ENCODE peak calls at places on chromosome 22, in seven cellular contexts. B is effector memory CD4-positive, alpha-beta T cell; W is MM.1S; D is CD8-positive, alpha-beta T cell; F is tibial nerve; J is fibroblast of lung; H is mammary epithelial cell. L is an unnamed sample.

GRCh38 chr22:30506507-30506968 is 1.0 kb upstream of the SEC14L4 start:
- DNase-seq in W (no peak), B (no peak), D (no peak), J (no peak), F (no peak), H (no peak), L (no peak)

GRCh38 chr22:37205046-37205445 is 7.2 kb downstream of the SSTR3 start:
- DNase-seq in H (no peak), B (no peak), F (no peak), W (no peak), J (no peak), D (no peak), L (no peak)

GRCh38 chr22:29773233-29773632 is 6.1 kb downstream of the UQCR10 start:
- DNase-seq in F (no peak), B (no peak), H (peak; percentile 79), W (no peak), J (no peak), D (no peak), L (no peak)

GRCh38 chr22:37274380-37274862 is 7.9 kb upstream of the CYTH4 start:
- DNase-seq in D (no peak), B (no peak), H (no peak), J (no peak), W (no peak), F (no peak), L (no peak)

GRCh38 chr22:23418159-23418788 is 161.8 kb downstream of the IGLL1 start:
- DNase-seq in D (no peak), W (no peak), H (no peak), F (no peak), J (no peak), B (no peak), L (no peak)

GRCh38 chr22:26245001-26245400 is 75.7 kb downstream of the SEZ6L start:
- DNase-seq in D (no peak), W (no peak), F (no peak), H (no peak), J (no peak), B (no peak), L (no peak)

GRCh38 chr22:39094717-39095389 is 2.2 kb upstream of the APOBEC3H start:
- DNase-seq in D (peak; percentile 68), W (no peak), F (no peak), J (no peak), H (no peak), B (no peak), L (peak; percentile 59)

GRCh38 chr22:23552573-23552972 is 27.5 kb downstream of the IGLL1 start:
- DNase-seq in J (no peak), B (no peak), W (no peak), D (no peak), F (no peak), H (no peak), L (no peak)

GRCh38 chr22:45895436-45896152 is 81.4 kb downstream of the WNT7B start:
- DNase-seq in H (no peak), B (no peak), J (no peak), D (no peak), F (no peak), W (no peak), L (no peak)

GRCh38 chr22:29306830-29307657 is 594 bp downstream of the GAS2L1 start:
- DNase-seq in J (peak; percentile 70), W (peak; percentile 48), F (peak; percentile 74), H (peak; percentile 76), D (no peak), B (peak; percentile 19), L (no peak)

GRCh38 chr22:38957808-38958207 is 399 bp downstream of the APOBEC3A start:
- DNase-seq in B (no peak), J (no peak), W (no peak), D (no peak), F (no peak), H (no peak), L (no peak)

GRCh38 chr22:38080847-38081635 is 2.9 kb downstream of the SLC16A8 start:
- DNase-seq in F (no peak), W (no peak), H (no peak), D (no peak), J (peak; percentile 24), B (no peak), L (no peak)

GRCh38 chr22:32448980-32449379 is 15.3 kb downstream of the BPIFC start:
- DNase-seq in F (no peak), B (no peak), D (no peak), J (no peak), H (peak; percentile 48), W (no peak), L (no peak)

GRCh38 chr22:32697331-32697995 is 104.0 kb upstream of the TIMP3 start:
- DNase-seq in J (no peak), B (no peak), D (no peak), H (peak; percentile 80), W (no peak), F (no peak), L (no peak)

DNA sequence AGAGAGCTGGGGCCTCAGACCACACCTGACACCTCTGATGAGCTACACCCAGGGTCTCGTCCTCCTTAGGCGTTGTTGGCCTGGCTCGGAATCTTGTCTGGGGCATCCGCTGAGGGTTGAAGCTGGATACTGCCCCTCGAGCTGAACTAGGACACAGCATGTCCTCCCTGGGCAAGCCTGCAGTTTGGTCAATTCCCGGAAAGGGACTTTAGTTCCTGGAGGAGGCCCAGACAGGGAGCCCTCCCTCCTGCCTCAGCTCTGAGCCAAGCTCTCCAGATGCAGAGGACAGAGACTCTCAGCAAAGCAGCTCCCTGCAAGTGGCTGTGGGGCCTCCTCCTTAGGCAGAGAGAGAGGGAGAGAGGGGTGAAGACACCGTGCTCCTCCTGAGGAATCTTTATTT is 4.9 kb downstream of the APOL3 start:
- DNase-seq in F (peak; percentile 49), H (no peak), J (peak; percentile 20), B (no peak), D (no peak), W (no peak), L (no peak)
- H3K4me1 ChIP-seq in F (peaks cover 61% of the 10 kb centered on the region), H (peaks cover 9% of the 10 kb centered on the region), J (peaks cover 16% of the 10 kb centered on the region), B (peaks cover 61% of the 10 kb centered on the region), D (peaks cover 62% of the 10 kb centered on the region), W (peaks cover 30% of the 10 kb centered on the region), L (peaks cover 81% of the 10 kb centered on the region)

GRCh38 chr22:27775087-27775697 is 26.4 kb downstream of the MN1 start:
- DNase-seq in J (no peak), W (no peak), F (no peak), D (no peak), B (no peak), H (no peak), L (no peak)
- H3K4me3 ChIP-seq in J (no peak overlapping the region), W (no peak overlapping the region), F (no peak overlapping the region), D (no peak overlapping the region), B (no peak overlapping the region), H (no peak overlapping the region), L (no peak overlapping the region)

DNA sequence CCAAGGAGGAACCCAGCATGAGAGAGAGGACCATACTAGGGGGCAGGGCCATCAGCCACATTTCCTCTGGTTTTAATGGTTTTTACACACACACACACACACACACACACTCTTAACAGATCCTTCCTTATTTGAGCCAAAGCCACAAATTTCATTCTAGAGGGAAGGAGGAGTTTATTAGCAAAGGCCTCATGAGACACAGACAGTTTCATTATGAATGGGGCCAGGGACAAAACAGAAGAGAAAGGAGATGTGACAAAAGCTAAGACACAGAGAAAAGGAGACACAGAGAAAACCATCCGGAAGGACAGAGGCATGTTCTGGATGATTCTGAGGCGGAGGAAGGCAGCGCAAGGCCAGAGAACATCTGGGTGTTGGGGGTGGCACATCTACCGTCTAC is 32.2 kb upstream of the ARFGAP3 start:
- DNase-seq in W (no peak), D (no peak), J (no peak), H (no peak), F (no peak), B (no peak), L (no peak)
- H3K4me1 ChIP-seq in W (no peaks in the 10 kb centered on the region), D (peaks cover 7% of the 10 kb centered on the region), J (no peaks in the 10 kb centered on the region), H (peaks cover 3% of the 10 kb centered on the region), F (peaks cover 7% of the 10 kb centered on the region), B (peaks cover 3% of the 10 kb centered on the region), L (peaks cover 7% of the 10 kb centered on the region)

GRCh38 chr22:44495629-44496028 is 2.4 kb downstream of the RTL6 start:
- DNase-seq in F (no peak), H (no peak), B (no peak), J (no peak), D (no peak), W (no peak), L (no peak)

GRCh38 chr22:44497218-44497903 is 672 bp downstream of the RTL6 start:
- DNase-seq in J (peak; percentile 70), B (no peak), F (no peak), D (no peak), W (no peak), H (peak; percentile 3), L (no peak)

GRCh38 chr22:44497904-44498242 is at the start of gene RTL6:
- DNase-seq in J (no peak), W (no peak), H (no peak), D (no peak), F (no peak), B (no peak), L (no peak)

GRCh38 chr22:44496305-44496704 is 1.7 kb downstream of the RTL6 start:
- DNase-seq in D (no peak), B (no peak), J (no peak), F (no peak), W (no peak), H (no peak), L (no peak)

GRCh38 chr22:44496844-44497217 is 1.2 kb downstream of the RTL6 start:
- DNase-seq in D (peak; percentile 24), B (no peak), F (no peak), W (no peak), H (no peak), J (no peak), L (no peak)
- H3K4me3 ChIP-seq in D (no peak overlapping the region), B (no peak overlapping the region), F (peak overlapping the region; percentile 98), W (no peak overlapping the region), H (no peak overlapping the region), J (peak overlapping the region; percentile 74), L (no peak overlapping the region)

DNA sequence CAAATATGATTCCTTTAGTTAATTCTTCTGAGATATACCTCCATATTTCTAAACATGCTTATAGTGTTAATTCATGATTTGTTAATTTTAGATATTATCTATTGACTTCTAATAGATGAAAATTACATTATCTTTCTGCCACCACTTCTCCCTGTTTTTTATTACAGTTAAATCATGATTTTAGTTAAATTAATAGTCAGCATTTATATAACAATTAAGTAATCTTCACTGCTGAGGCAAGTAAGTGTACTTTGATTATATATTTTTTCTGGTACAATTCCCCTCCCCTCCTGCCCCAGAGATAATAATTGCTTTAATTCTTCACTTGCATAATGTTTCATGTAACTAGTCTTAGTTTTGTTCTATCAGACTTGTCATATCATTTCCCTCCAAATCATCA is 5.8 kb downstream of the IL17RA start:
- DNase-seq in B (no peak), J (no peak), D (no peak), H (no peak), W (no peak), F (no peak), L (no peak)
- H3K4me1 ChIP-seq in B (peaks cover 63% of the 10 kb centered on the region), J (peaks cover 3% of the 10 kb centered on the region), D (peaks cover 81% of the 10 kb centered on the region), H (peaks cover 7% of the 10 kb centered on the region), W (peaks cover 22% of the 10 kb centered on the region), F (peaks cover 9% of the 10 kb centered on the region), L (peaks cover 92% of the 10 kb centered on the region)